ENCODE peak calls at places on chromosomes 4 and X, in seven cellular contexts. C is right atrium auricular region, I is cardiac muscle cell, N is fibroblast of lung, A is tibial artery, F is body of pancreas, G is Caco-2. L is an unnamed sample. For H3K27me3 and H3K36me3, the result is how much of the 10 kb centered on the place peaks cover.

GRCh38 chr4:95204873-95205272 is 343.9 kb downstream of the UNC5C start:
- DNase-seq in G (no peak), N (no peak), C (no peak), A (no peak), I (peak), F (no peak), L (peak)

GRCh38 chr4:126888968-126889367 is 743.8 kb upstream of the INTU start:
- DNase-seq in I (no peak), G (no peak), A (no peak), F (no peak), N (peak), C (no peak), L (no peak)

GRCh38 chr4:171644430-171645057 is 168.7 kb upstream of the GALNTL6 start:
- DNase-seq in I (no peak), F (no peak), G (no peak), A (no peak), N (no peak), C (no peak), L (no peak)

GRCh38 chrX:8868070-8868795 is 67.0 kb upstream of the FAM9A start:
- DNase-seq in A (no peak), N (peak), C (no peak), G (no peak), I (no peak), F (no peak), L (no peak)

GRCh38 chr4:145909773-145910172 is 28.9 kb downstream of the ZNF827 start:
- DNase-seq in A (no peak), G (no peak), N (no peak), I (no peak), C (no peak), F (no peak), L (no peak)

GRCh38 chr4:38876636-38877035 is 9.0 kb downstream of the FAM114A1 start:
- DNase-seq in F (no peak), I (no peak), N (no peak), A (no peak), C (no peak), G (no peak), L (no peak)

GRCh38 chr4:772776-773175 is 53.2 kb downstream of the CPLX1 start:
- DNase-seq in G (no peak), C (no peak), N (no peak), A (no peak), I (no peak), F (no peak), L (peak)

GRCh38 chr4:54146139-54146538 is 46.2 kb downstream of the GSX2 start:
- DNase-seq in A (no peak), C (no peak), G (no peak), F (no peak), N (no peak), I (no peak), L (no peak)

GRCh38 chr4:33882246-33882990 is 2361.9 kb downstream of the ARAP2 start:
- DNase-seq in G (no peak), F (no peak), C (no peak), N (no peak), I (no peak), A (no peak), L (no peak)

DNA sequence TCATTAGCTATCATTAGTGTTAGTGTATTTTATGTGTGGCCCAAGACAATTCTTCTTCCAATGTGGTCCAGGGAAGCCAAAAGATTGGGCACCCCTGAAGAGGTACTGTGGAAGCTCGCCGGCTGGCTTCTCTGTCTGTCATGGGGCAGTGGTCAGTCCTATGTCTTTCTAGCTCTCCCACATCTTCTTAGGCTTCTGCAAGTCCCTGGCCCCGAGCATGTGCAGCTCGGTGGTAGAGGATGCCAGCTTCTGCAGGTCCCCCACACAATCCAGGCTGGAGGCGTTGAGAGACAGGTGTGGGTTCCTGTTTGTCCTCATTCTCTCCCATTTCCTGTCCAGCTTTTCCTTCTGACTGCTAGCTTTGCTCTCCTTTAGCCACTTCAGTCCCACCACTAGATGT is 134.1 kb upstream of the NALF2 start:
- DNase-seq in F (no peak), G (no peak), A (no peak), N (no peak), I (no peak), C (no peak), L (no peak)
- H3K27me3 ChIP-seq in F (under half), G (under half), A (under half), N (under half), I (under half), C (under half), L (under half)

GRCh38 chr4:41359836-41360213 is 103.1 kb downstream of the UCHL1 start:
- DNase-seq in G (no peak), N (no peak), I (no peak), C (no peak), F (no peak), A (no peak), L (no peak)
- H3K4me3 ChIP-seq in G (peak), N (peak), I (peak), C (peak), F (peak), A (peak), L (peak)

GRCh38 chr4:10106421-10107039 is 10.1 kb downstream of the WDR1 start:
- DNase-seq in A (peak), G (no peak), C (peak), F (peak), I (no peak), N (peak), L (peak)

GRCh38 chr4:10104211-10104990 is 12.2 kb downstream of the WDR1 start:
- DNase-seq in C (no peak), N (peak), G (no peak), F (no peak), I (no peak), A (no peak), L (no peak)

GRCh38 chr4:10105920-10106319 is 10.7 kb downstream of the WDR1 start:
- DNase-seq in C (no peak), I (no peak), A (no peak), G (no peak), F (no peak), N (no peak), L (no peak)

GRCh38 chr4:10105421-10105820 is 11.2 kb downstream of the WDR1 start:
- DNase-seq in A (no peak), I (no peak), N (no peak), C (no peak), F (no peak), G (no peak), L (no peak)

GRCh38 chr4:10104991-10105276 is 11.7 kb downstream of the WDR1 start:
- DNase-seq in A (no peak), I (no peak), F (no peak), G (no peak), C (no peak), N (no peak), L (no peak)
- H3K36me3 ChIP-seq in A (under half), I (under half), F (under half), G (under half), C (half or more), N (under half), L (under half)

GRCh38 chr4:173543266-173543665 is 13.2 kb upstream of the HAND2 start:
- DNase-seq in C (no peak), A (no peak), I (no peak), N (no peak), F (no peak), G (no peak), L (no peak)

GRCh38 chr4:173547889-173548288 is 17.9 kb upstream of the HAND2 start:
- DNase-seq in A (no peak), C (no peak), N (no peak), G (no peak), I (no peak), F (no peak), L (no peak)

GRCh38 chr4:173539986-173540385 is 10.0 kb upstream of the HAND2 start:
- DNase-seq in F (no peak), N (no peak), A (no peak), C (no peak), G (no peak), I (no peak), L (no peak)

GRCh38 chr4:173546776-173547175 is 16.7 kb upstream of the HAND2 start:
- DNase-seq in N (no peak), F (no peak), G (no peak), A (no peak), C (no peak), I (no peak), L (no peak)

DNA sequence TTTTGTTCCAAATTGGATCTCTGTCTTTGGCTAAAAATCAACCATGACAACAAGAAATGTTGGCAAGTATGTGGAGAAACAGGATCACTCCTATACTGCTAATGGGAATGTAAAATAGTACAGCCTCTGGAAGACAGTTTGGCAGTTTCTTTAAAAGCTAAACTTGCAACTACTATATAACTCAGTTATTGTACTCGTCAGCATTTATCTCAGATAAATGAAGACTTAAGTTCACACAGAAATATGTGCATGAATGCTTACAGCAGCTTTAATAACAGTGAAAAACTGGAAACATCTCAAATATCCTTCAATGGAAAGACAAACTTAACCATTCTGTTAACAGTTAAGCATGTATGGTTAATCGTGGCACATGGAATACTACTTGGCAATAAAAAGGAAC is 15.4 kb upstream of the HAND2 start:
- DNase-seq in F (no peak), N (no peak), C (no peak), A (no peak), G (no peak), I (no peak), L (no peak)
- H3K27me3 ChIP-seq in F (under half), N (under half), C (under half), A (under half), G (under half), I (under half), L (under half)

L was measured in H7.